ENCODE peak calls at places on chromosomes 1 and 21, in ten cellular contexts. One of them, this sample, is unnamed.

GRCh38 chr1:1355376-1355775 is 3.0 kb downstream of the MXRA8 start:
- DNase-seq in B cell: no peak
- DNase-seq in GM12865: no peak
- DNase-seq in neural progenitor cell: peak
- DNase-seq in AG10803: no peak
- DNase-seq in ovary: no peak
- DNase-seq in astrocyte of the cerebellum: no peak
- DNase-seq in upper lobe of right lung: no peak
- DNase-seq in bronchial epithelial cell: no peak
- DNase-seq in thoracic aorta: no peak
- DNase-seq in this sample: no peak

GRCh38 chr1:156399355-156400125 is 30.5 kb downstream of the RHBG start:
- DNase-seq in B cell: no peak
- DNase-seq in GM12865: no peak
- DNase-seq in neural progenitor cell: peak
- DNase-seq in AG10803: no peak
- DNase-seq in ovary: no peak
- DNase-seq in astrocyte of the cerebellum: no peak
- DNase-seq in upper lobe of right lung: no peak
- DNase-seq in bronchial epithelial cell: no peak
- DNase-seq in thoracic aorta: no peak
- DNase-seq in this sample: no peak

GRCh38 chr1:32907435-32907834 is 6.2 kb upstream of the TMEM54 start:
- DNase-seq in B cell: no peak
- DNase-seq in GM12865: no peak
- DNase-seq in neural progenitor cell: no peak
- DNase-seq in AG10803: peak
- DNase-seq in ovary: no peak
- DNase-seq in astrocyte of the cerebellum: no peak
- DNase-seq in upper lobe of right lung: no peak
- DNase-seq in bronchial epithelial cell: no peak
- DNase-seq in thoracic aorta: no peak
- DNase-seq in this sample: no peak

GRCh38 chr21:28904961-28905435 is 87.7 kb downstream of the LTN1 start:
- DNase-seq in B cell: no peak
- DNase-seq in GM12865: no peak
- DNase-seq in neural progenitor cell: no peak
- DNase-seq in AG10803: no peak
- DNase-seq in ovary: no peak
- DNase-seq in astrocyte of the cerebellum: no peak
- DNase-seq in upper lobe of right lung: no peak
- DNase-seq in bronchial epithelial cell: no peak
- DNase-seq in thoracic aorta: no peak
- DNase-seq in this sample: no peak

GRCh38 chr1:32963746-32964460 is 706 bp downstream of the RNF19B start:
- DNase-seq in B cell: peak
- DNase-seq in GM12865: peak
- DNase-seq in neural progenitor cell: peak
- DNase-seq in AG10803: peak
- DNase-seq in ovary: peak
- DNase-seq in astrocyte of the cerebellum: no peak
- DNase-seq in upper lobe of right lung: peak
- DNase-seq in bronchial epithelial cell: peak
- DNase-seq in thoracic aorta: no peak
- DNase-seq in this sample: peak

GRCh38 chr1:224631471-224632105 is 15.5 kb downstream of the CNIH3 start:
- DNase-seq in B cell: no peak
- DNase-seq in GM12865: no peak
- DNase-seq in neural progenitor cell: no peak
- DNase-seq in AG10803: peak
- DNase-seq in ovary: no peak
- DNase-seq in astrocyte of the cerebellum: peak
- DNase-seq in upper lobe of right lung: no peak
- DNase-seq in bronchial epithelial cell: no peak
- DNase-seq in thoracic aorta: no peak
- DNase-seq in this sample: no peak

GRCh38 chr1:9084883-9085282 is 15.4 kb upstream of the SLC2A5 start:
- DNase-seq in B cell: no peak
- DNase-seq in GM12865: no peak
- DNase-seq in neural progenitor cell: no peak
- DNase-seq in AG10803: peak
- DNase-seq in ovary: no peak
- DNase-seq in astrocyte of the cerebellum: no peak
- DNase-seq in upper lobe of right lung: no peak
- DNase-seq in bronchial epithelial cell: peak
- DNase-seq in thoracic aorta: peak
- DNase-seq in this sample: no peak

GRCh38 chr21:44995257-44995941 is 55.6 kb downstream of the SLX9 start:
- DNase-seq in B cell: no peak
- DNase-seq in GM12865: no peak
- DNase-seq in neural progenitor cell: no peak
- DNase-seq in AG10803: no peak
- DNase-seq in ovary: no peak
- DNase-seq in astrocyte of the cerebellum: no peak
- DNase-seq in upper lobe of right lung: no peak
- DNase-seq in bronchial epithelial cell: no peak
- DNase-seq in thoracic aorta: no peak
- DNase-seq in this sample: no peak

GRCh38 chr1:5254975-5255374 is 600.6 kb downstream of the AJAP1 start:
- DNase-seq in B cell: no peak
- DNase-seq in GM12865: no peak
- DNase-seq in neural progenitor cell: no peak
- DNase-seq in AG10803: no peak
- DNase-seq in ovary: no peak
- DNase-seq in astrocyte of the cerebellum: no peak
- DNase-seq in upper lobe of right lung: no peak
- DNase-seq in bronchial epithelial cell: no peak
- DNase-seq in thoracic aorta: no peak
- DNase-seq in this sample: no peak

GRCh38 chr1:21149862-21150432 is 26.8 kb downstream of the EIF4G3 start:
- DNase-seq in B cell: no peak
- DNase-seq in GM12865: no peak
- DNase-seq in neural progenitor cell: peak
- DNase-seq in AG10803: peak
- DNase-seq in ovary: no peak
- DNase-seq in astrocyte of the cerebellum: peak
- DNase-seq in upper lobe of right lung: no peak
- DNase-seq in bronchial epithelial cell: peak
- DNase-seq in thoracic aorta: no peak
- DNase-seq in this sample: no peak

GRCh38 chr1:50831300-50832061 is 128.6 kb downstream of the FAF1 start:
- DNase-seq in B cell: no peak
- DNase-seq in GM12865: no peak
- DNase-seq in neural progenitor cell: no peak
- DNase-seq in AG10803: no peak
- DNase-seq in ovary: no peak
- DNase-seq in astrocyte of the cerebellum: no peak
- DNase-seq in upper lobe of right lung: no peak
- DNase-seq in bronchial epithelial cell: no peak
- DNase-seq in thoracic aorta: no peak
- DNase-seq in this sample: no peak

GRCh38 chr1:11484321-11484655 is 5.3 kb downstream of the DISP3 start:
- DNase-seq in B cell: no peak
- DNase-seq in GM12865: no peak
- DNase-seq in neural progenitor cell: no peak
- DNase-seq in AG10803: no peak
- DNase-seq in ovary: no peak
- DNase-seq in astrocyte of the cerebellum: no peak
- DNase-seq in upper lobe of right lung: no peak
- DNase-seq in bronchial epithelial cell: no peak
- DNase-seq in thoracic aorta: no peak
- DNase-seq in this sample: no peak

GRCh38 chr1:9449976-9450696 is 89.1 kb upstream of the SLC25A33 start:
- DNase-seq in B cell: no peak
- DNase-seq in GM12865: no peak
- DNase-seq in neural progenitor cell: no peak
- DNase-seq in AG10803: no peak
- DNase-seq in ovary: no peak
- DNase-seq in astrocyte of the cerebellum: no peak
- DNase-seq in upper lobe of right lung: no peak
- DNase-seq in bronchial epithelial cell: peak
- DNase-seq in thoracic aorta: no peak
- DNase-seq in this sample: no peak

GRCh38 chr1:27621067-27621920 is 13.7 kb downstream of the FGR start:
- DNase-seq in B cell: no peak
- DNase-seq in GM12865: no peak
- DNase-seq in neural progenitor cell: no peak
- DNase-seq in AG10803: no peak
- DNase-seq in ovary: no peak
- DNase-seq in astrocyte of the cerebellum: no peak
- DNase-seq in upper lobe of right lung: no peak
- DNase-seq in bronchial epithelial cell: peak
- DNase-seq in thoracic aorta: no peak
- DNase-seq in this sample: no peak

GRCh38 chr1:2845874-2846273 is 44.4 kb upstream of the TTC34 start:
- DNase-seq in B cell: no peak
- DNase-seq in GM12865: no peak
- DNase-seq in neural progenitor cell: no peak
- DNase-seq in AG10803: no peak
- DNase-seq in ovary: no peak
- DNase-seq in astrocyte of the cerebellum: no peak
- DNase-seq in upper lobe of right lung: no peak
- DNase-seq in bronchial epithelial cell: no peak
- DNase-seq in thoracic aorta: no peak
- DNase-seq in this sample: no peak

GRCh38 chr1:165355977-165356811 is at the start of gene LMX1A:
- DNase-seq in B cell: no peak
- DNase-seq in GM12865: no peak
- DNase-seq in neural progenitor cell: peak
- DNase-seq in AG10803: no peak
- DNase-seq in ovary: no peak
- DNase-seq in astrocyte of the cerebellum: no peak
- DNase-seq in upper lobe of right lung: no peak
- DNase-seq in bronchial epithelial cell: no peak
- DNase-seq in thoracic aorta: no peak
- DNase-seq in this sample: no peak

GRCh38 chr1:8560035-8560434 is 242.1 kb downstream of the SLC45A1 start:
- DNase-seq in B cell: no peak
- DNase-seq in GM12865: no peak
- DNase-seq in neural progenitor cell: no peak
- DNase-seq in AG10803: no peak
- DNase-seq in ovary: no peak
- DNase-seq in astrocyte of the cerebellum: no peak
- DNase-seq in upper lobe of right lung: no peak
- DNase-seq in bronchial epithelial cell: no peak
- DNase-seq in thoracic aorta: no peak
- DNase-seq in this sample: no peak

GRCh38 chr1:18343646-18344045 is 137.1 kb upstream of the KLHDC7A start:
- DNase-seq in B cell: no peak
- DNase-seq in GM12865: no peak
- DNase-seq in neural progenitor cell: no peak
- DNase-seq in AG10803: no peak
- DNase-seq in ovary: no peak
- DNase-seq in astrocyte of the cerebellum: no peak
- DNase-seq in upper lobe of right lung: no peak
- DNase-seq in bronchial epithelial cell: no peak
- DNase-seq in thoracic aorta: no peak
- DNase-seq in this sample: no peak

GRCh38 chr1:219138747-219139146 is 34.9 kb upstream of the LYPLAL1 start:
- DNase-seq in B cell: no peak
- DNase-seq in GM12865: no peak
- DNase-seq in neural progenitor cell: no peak
- DNase-seq in AG10803: no peak
- DNase-seq in ovary: no peak
- DNase-seq in astrocyte of the cerebellum: no peak
- DNase-seq in upper lobe of right lung: no peak
- DNase-seq in bronchial epithelial cell: no peak
- DNase-seq in thoracic aorta: no peak
- DNase-seq in this sample: no peak

GRCh38 chr1:219144659-219145313 is 28.9 kb upstream of the LYPLAL1 start:
- DNase-seq in B cell: no peak
- DNase-seq in GM12865: no peak
- DNase-seq in neural progenitor cell: no peak
- DNase-seq in AG10803: no peak
- DNase-seq in ovary: no peak
- DNase-seq in astrocyte of the cerebellum: no peak
- DNase-seq in upper lobe of right lung: no peak
- DNase-seq in bronchial epithelial cell: no peak
- DNase-seq in thoracic aorta: no peak
- DNase-seq in this sample: no peak

GRCh38 chr1:219143735-219144134 is 29.9 kb upstream of the LYPLAL1 start:
- DNase-seq in B cell: no peak
- DNase-seq in GM12865: no peak
- DNase-seq in neural progenitor cell: no peak
- DNase-seq in AG10803: no peak
- DNase-seq in ovary: no peak
- DNase-seq in astrocyte of the cerebellum: no peak
- DNase-seq in upper lobe of right lung: no peak
- DNase-seq in bronchial epithelial cell: peak
- DNase-seq in thoracic aorta: no peak
- DNase-seq in this sample: no peak

GRCh38 chr1:219140308-219140877 is 33.3 kb upstream of the LYPLAL1 start:
- DNase-seq in B cell: no peak
- DNase-seq in GM12865: no peak
- DNase-seq in neural progenitor cell: no peak
- DNase-seq in AG10803: no peak
- DNase-seq in ovary: no peak
- DNase-seq in astrocyte of the cerebellum: no peak
- DNase-seq in upper lobe of right lung: no peak
- DNase-seq in bronchial epithelial cell: no peak
- DNase-seq in thoracic aorta: no peak
- DNase-seq in this sample: no peak
- TF ChIP-seq CTCF in B cell: no peak
- TF ChIP-seq CTCF in GM12865: no peak
- TF ChIP-seq CTCF in neural progenitor cell: no peak
- TF ChIP-seq CTCF in AG10803: no peak
- TF ChIP-seq CTCF in ovary: no peak
- TF ChIP-seq CTCF in astrocyte of the cerebellum: no peak
- TF ChIP-seq CTCF in upper lobe of right lung: no peak
- TF ChIP-seq CTCF in bronchial epithelial cell: no peak
- TF ChIP-seq CTCF in thoracic aorta: no peak
- TF ChIP-seq CTCF in this sample: no peak

GRCh38 chr1:240111558-240111957 is 19.9 kb downstream of the FMN2 start:
- DNase-seq in B cell: no peak
- DNase-seq in GM12865: no peak
- DNase-seq in neural progenitor cell: no peak
- DNase-seq in AG10803: no peak
- DNase-seq in ovary: no peak
- DNase-seq in astrocyte of the cerebellum: no peak
- DNase-seq in upper lobe of right lung: no peak
- DNase-seq in bronchial epithelial cell: no peak
- DNase-seq in thoracic aorta: no peak
- DNase-seq in this sample: no peak
- TF ChIP-seq CTCF in B cell: no peak
- TF ChIP-seq CTCF in GM12865: no peak
- TF ChIP-seq CTCF in neural progenitor cell: no peak
- TF ChIP-seq CTCF in AG10803: no peak
- TF ChIP-seq CTCF in ovary: no peak
- TF ChIP-seq CTCF in astrocyte of the cerebellum: peak
- TF ChIP-seq CTCF in upper lobe of right lung: no peak
- TF ChIP-seq CTCF in bronchial epithelial cell: no peak
- TF ChIP-seq CTCF in thoracic aorta: no peak
- TF ChIP-seq CTCF in this sample: no peak

GRCh38 chr1:150979007-150979722 is 2.9 kb upstream of the ANXA9 start:
- DNase-seq in B cell: peak
- DNase-seq in GM12865: peak
- DNase-seq in neural progenitor cell: peak
- DNase-seq in AG10803: peak
- DNase-seq in ovary: peak
- DNase-seq in astrocyte of the cerebellum: peak
- DNase-seq in upper lobe of right lung: peak
- DNase-seq in bronchial epithelial cell: peak
- DNase-seq in thoracic aorta: peak
- DNase-seq in this sample: peak
- TF ChIP-seq CTCF in B cell: peak
- TF ChIP-seq CTCF in GM12865: peak
- TF ChIP-seq CTCF in neural progenitor cell: peak
- TF ChIP-seq CTCF in AG10803: peak
- TF ChIP-seq CTCF in ovary: peak
- TF ChIP-seq CTCF in astrocyte of the cerebellum: peak
- TF ChIP-seq CTCF in upper lobe of right lung: peak
- TF ChIP-seq CTCF in bronchial epithelial cell: peak
- TF ChIP-seq CTCF in thoracic aorta: peak
- TF ChIP-seq CTCF in this sample: peak

GRCh38 chr1:177185209-177185608 is 14.5 kb downstream of the BRINP2 start:
- DNase-seq in B cell: no peak
- DNase-seq in GM12865: no peak
- DNase-seq in neural progenitor cell: peak
- DNase-seq in AG10803: no peak
- DNase-seq in ovary: no peak
- DNase-seq in astrocyte of the cerebellum: no peak
- DNase-seq in upper lobe of right lung: no peak
- DNase-seq in bronchial epithelial cell: peak
- DNase-seq in thoracic aorta: no peak
- DNase-seq in this sample: no peak
- TF ChIP-seq CTCF in B cell: peak
- TF ChIP-seq CTCF in GM12865: peak
- TF ChIP-seq CTCF in neural progenitor cell: peak
- TF ChIP-seq CTCF in AG10803: peak
- TF ChIP-seq CTCF in ovary: no peak
- TF ChIP-seq CTCF in astrocyte of the cerebellum: peak
- TF ChIP-seq CTCF in upper lobe of right lung: peak
- TF ChIP-seq CTCF in bronchial epithelial cell: peak
- TF ChIP-seq CTCF in thoracic aorta: peak
- TF ChIP-seq CTCF in this sample: no peak

This sample was measured in activated CD8-positive, alpha-beta T cell treated with anti-CD3 and anti-CD28 coated beads for 36 hours.